ENCODE peak calls at places on chromosomes 6 and 20, in nine cellular contexts. K is mesenteric fat pad; G is Panc1; M is stimulated activated CD4-positive, alpha-beta T cell treated with anti-CD3 and anti-CD28 coated beads, Interleukin-15, amount 100 ng/mL, for 1 hour; R is germinal center; D is activated CD8-positive, alpha-beta T cell treated with anti-CD3 and anti-CD28 coated beads, Interleukin-2, amount 10 ng/mL, durations not matched to agents 7 days and 5 days; P is NCI-H82; A is NCI-H1417; I is NCI-H2081. J is an unnamed sample.

GRCh38 chr6:167979436-167980090 is 17.9 kb upstream of the KIF25 start:
- DNase-seq in G (no peak), R (no peak), I (no peak), D (no peak), M (no peak), P (no peak), A (no peak), K (no peak), J (no peak)

GRCh38 chr6:51209651-51210050 is 391.0 kb downstream of the TFAP2B start:
- DNase-seq in M (no peak), G (no peak), A (no peak), K (no peak), P (no peak), I (no peak), R (no peak), D (no peak), J (no peak)

GRCh38 chr6:163338671-163339405 is 75.7 kb upstream of the QKI start:
- DNase-seq in K (no peak), D (no peak), R (no peak), A (peak), I (no peak), M (no peak), G (no peak), P (peak), J (no peak)

GRCh38 chr20:22490287-22491187 is 93.8 kb downstream of the FOXA2 start:
- DNase-seq in P (peak), M (no peak), G (no peak), D (no peak), K (no peak), R (no peak), A (peak), I (peak), J (no peak)

GRCh38 chr6:52992980-52993379 is 2.1 kb downstream of the GSTA4 start:
- DNase-seq in D (no peak), M (no peak), G (no peak), A (no peak), I (no peak), R (no peak), P (no peak), K (no peak), J (no peak)

GRCh38 chr6:6392214-6393068 is 72.0 kb upstream of the F13A1 start:
- DNase-seq in M (no peak), A (no peak), I (no peak), P (no peak), R (peak), D (no peak), G (no peak), K (no peak), J (no peak)

GRCh38 chr6:157150076-157150475 is 173.2 kb downstream of the TMEM242 start:
- DNase-seq in K (no peak), P (no peak), M (no peak), I (no peak), D (no peak), G (no peak), A (no peak), R (no peak), J (no peak)

GRCh38 chr6:116633685-116634084 is 17.4 kb downstream of the RSPH4A start:
- DNase-seq in M (no peak), R (peak), I (peak), D (no peak), K (no peak), A (no peak), P (peak), G (no peak), J (no peak)

GRCh38 chr6:161031721-161032495 is 40.3 kb downstream of the MAP3K4 start:
- DNase-seq in P (no peak), R (no peak), G (no peak), M (no peak), A (no peak), D (no peak), K (no peak), I (no peak), J (no peak)

GRCh38 chr6:95923518-95923917 is 92.3 kb upstream of the FUT9 start:
- DNase-seq in A (peak), I (no peak), R (no peak), D (no peak), P (peak), M (no peak), G (no peak), K (no peak), J (peak)

GRCh38 chr20:54475334-54476287 is at the start of gene DOK5:
- DNase-seq in R (no peak), K (no peak), I (no peak), G (no peak), A (peak), P (peak), M (no peak), D (no peak), J (no peak)

GRCh38 chr6:26743157-26743821 is 83.7 kb upstream of the ZNF322 start:
- DNase-seq in R (no peak), G (peak), M (no peak), K (no peak), A (no peak), D (no peak), P (no peak), I (no peak), J (no peak)

GRCh38 chr6:40440083-40440482 is 147.1 kb downstream of the LRFN2 start:
- DNase-seq in P (no peak), M (no peak), A (no peak), R (no peak), G (no peak), K (no peak), D (no peak), I (peak), J (no peak)

GRCh38 chr6:39137235-39137634 is 22.2 kb upstream of the SAYSD1 start:
- DNase-seq in D (peak), P (no peak), R (no peak), M (no peak), I (no peak), A (no peak), K (no peak), G (no peak), J (no peak)

GRCh38 chr20:3919352-3919751 is 30.2 kb downstream of the PANK2 start:
- DNase-seq in G (no peak), I (no peak), R (no peak), D (no peak), M (no peak), A (no peak), P (no peak), K (no peak), J (no peak)

GRCh38 chr6:11659757-11660156 is 118.8 kb downstream of the ADTRP start:
- DNase-seq in G (no peak), I (no peak), A (no peak), R (no peak), P (no peak), D (no peak), K (no peak), M (no peak), J (no peak)

GRCh38 chr20:19758888-19759331 is 852 bp downstream of the RIN2 start:
- DNase-seq in I (no peak), M (no peak), G (no peak), D (no peak), P (peak), A (no peak), R (peak), K (peak), J (peak)

GRCh38 chr20:40689100-40689942 is at the start of gene MAFB:
- DNase-seq in R (peak), M (no peak), A (peak), D (peak), I (peak), G (no peak), P (peak), K (peak), J (peak)

GRCh38 chr20:38214871-38215788 is 45.4 kb downstream of the KIAA1755 start:
- DNase-seq in I (no peak), A (no peak), R (no peak), P (peak), G (no peak), D (no peak), M (no peak), K (no peak), J (no peak)

GRCh38 chr6:20454201-20454824 is 52.6 kb downstream of the E2F3 start:
- DNase-seq in G (no peak), A (no peak), M (no peak), I (no peak), R (no peak), D (no peak), K (no peak), P (no peak), J (no peak)

GRCh38 chr6:116365743-116366142 is 5.0 kb upstream of the DSE start:
- DNase-seq in K (no peak), I (no peak), R (no peak), G (no peak), D (no peak), P (no peak), M (no peak), A (no peak), J (no peak)

GRCh38 chr6:36728289-36729168 is 30.9 kb downstream of the RAB44 start:
- DNase-seq in R (no peak), G (no peak), A (no peak), D (no peak), M (no peak), K (no peak), P (no peak), I (no peak), J (no peak)

GRCh38 chr20:36491901-36492617 is 49.3 kb upstream of the MYL9 start:
- DNase-seq in I (no peak), K (no peak), A (no peak), R (peak), G (no peak), M (peak), D (peak), P (no peak), J (no peak)

GRCh38 chr6:160256445-160256844 is 2.2 kb downstream of the SLC22A2 start:
- DNase-seq in I (no peak), A (no peak), K (no peak), M (no peak), P (no peak), G (no peak), R (no peak), D (no peak), J (no peak)

GRCh38 chr6:37618916-37619605 is 78.6 kb downstream of the MDGA1 start:
- DNase-seq in P (peak), D (no peak), G (no peak), I (no peak), A (no peak), R (no peak), M (no peak), K (no peak), J (no peak)